ENCODE peak calls at places on chromosomes 2 and 18, in five cellular contexts. One of them, this sample, is unnamed. For H3K36me3, the result is how much of the 10 kb centered on the place peaks cover.

GRCh38 chr2:217505303-217505702 is 497.5 kb downstream of the TNS1 start:
- DNase-seq in HCT116: no peak
- DNase-seq in MM.1S: no peak
- DNase-seq in SK-N-SH: no peak
- DNase-seq in GM23248: no peak
- DNase-seq in this sample: no peak

GRCh38 chr18:37383036-37383788 is 182.4 kb downstream of the CELF4 start:
- DNase-seq in MM.1S: no peak
- DNase-seq in SK-N-SH: peak
- DNase-seq in GM23248: peak
- DNase-seq in HCT116: peak
- DNase-seq in this sample: peak

GRCh38 chr2:100358554-100358953 is 36.3 kb upstream of the LONRF2 start:
- DNase-seq in HCT116: no peak
- DNase-seq in GM23248: no peak
- DNase-seq in MM.1S: no peak
- DNase-seq in SK-N-SH: no peak
- DNase-seq in this sample: no peak

GRCh38 chr2:39568561-39569006 is 97.1 kb upstream of the TMEM178A start:
- DNase-seq in MM.1S: no peak
- DNase-seq in HCT116: no peak
- DNase-seq in GM23248: peak
- DNase-seq in SK-N-SH: no peak
- DNase-seq in this sample: peak

GRCh38 chr2:225030089-225030653 is 12.1 kb downstream of the DOCK10 start:
- DNase-seq in HCT116: no peak
- DNase-seq in SK-N-SH: no peak
- DNase-seq in GM23248: no peak
- DNase-seq in MM.1S: no peak
- DNase-seq in this sample: no peak

GRCh38 chr18:3179430-3180089 is 40.2 kb downstream of the MYOM1 start:
- DNase-seq in MM.1S: no peak
- DNase-seq in GM23248: no peak
- DNase-seq in SK-N-SH: no peak
- DNase-seq in HCT116: no peak
- DNase-seq in this sample: peak

GRCh38 chr2:37600735-37601134 is 70.7 kb downstream of the CDC42EP3 start:
- DNase-seq in GM23248: no peak
- DNase-seq in HCT116: no peak
- DNase-seq in SK-N-SH: no peak
- DNase-seq in MM.1S: no peak
- DNase-seq in this sample: no peak

GRCh38 chr2:241003830-241004564 is 5.6 kb downstream of the SNED1 start:
- DNase-seq in GM23248: no peak
- DNase-seq in HCT116: no peak
- DNase-seq in SK-N-SH: no peak
- DNase-seq in MM.1S: no peak
- DNase-seq in this sample: no peak

GRCh38 chr2:233817305-233817980 is 36.9 kb downstream of the HJURP start:
- DNase-seq in GM23248: peak
- DNase-seq in HCT116: no peak
- DNase-seq in SK-N-SH: no peak
- DNase-seq in MM.1S: no peak
- DNase-seq in this sample: no peak

GRCh38 chr2:137302957-137303356 is 537.6 kb downstream of the THSD7B start:
- DNase-seq in GM23248: no peak
- DNase-seq in MM.1S: no peak
- DNase-seq in SK-N-SH: no peak
- DNase-seq in HCT116: no peak
- DNase-seq in this sample: no peak

GRCh38 chr2:119808516-119809147 is 48.9 kb downstream of the PTPN4 start:
- DNase-seq in MM.1S: no peak
- DNase-seq in GM23248: peak
- DNase-seq in SK-N-SH: no peak
- DNase-seq in HCT116: no peak
- DNase-seq in this sample: peak

GRCh38 chr18:74862094-74862493 is 264.4 kb downstream of the ZNF407 start:
- DNase-seq in HCT116: no peak
- DNase-seq in SK-N-SH: no peak
- DNase-seq in MM.1S: no peak
- DNase-seq in GM23248: no peak
- DNase-seq in this sample: no peak

GRCh38 chr2:189060096-189060642 is 86.0 kb downstream of the COL3A1 start:
- DNase-seq in SK-N-SH: no peak
- DNase-seq in MM.1S: no peak
- DNase-seq in HCT116: no peak
- DNase-seq in GM23248: no peak
- DNase-seq in this sample: peak

GRCh38 chr2:62370304-62371250 is 135.4 kb downstream of the TMEM17 start:
- DNase-seq in SK-N-SH: no peak
- DNase-seq in MM.1S: no peak
- DNase-seq in HCT116: no peak
- DNase-seq in GM23248: no peak
- DNase-seq in this sample: no peak

GRCh38 chr2:219199470-219200211 is 6.9 kb upstream of the ZFAND2B start:
- DNase-seq in SK-N-SH: no peak
- DNase-seq in HCT116: no peak
- DNase-seq in GM23248: no peak
- DNase-seq in MM.1S: no peak
- DNase-seq in this sample: peak

GRCh38 chr2:1613731-1614354 is 130.5 kb downstream of the PXDN start:
- DNase-seq in HCT116: no peak
- DNase-seq in MM.1S: no peak
- DNase-seq in GM23248: peak
- DNase-seq in SK-N-SH: no peak
- DNase-seq in this sample: peak

GRCh38 chr18:58928401-58928800 is 63.7 kb downstream of the ZNF532 start:
- DNase-seq in GM23248: no peak
- DNase-seq in HCT116: no peak
- DNase-seq in MM.1S: no peak
- DNase-seq in SK-N-SH: no peak
- DNase-seq in this sample: no peak

GRCh38 chr2:134466141-134466540 is 212.3 kb downstream of the MGAT5 start:
- DNase-seq in HCT116: peak
- DNase-seq in GM23248: peak
- DNase-seq in SK-N-SH: peak
- DNase-seq in MM.1S: peak
- DNase-seq in this sample: peak

GRCh38 chr2:238771193-238771592 is 76.7 kb upstream of the TWIST2 start:
- DNase-seq in HCT116: no peak
- DNase-seq in GM23248: peak
- DNase-seq in MM.1S: no peak
- DNase-seq in SK-N-SH: peak
- DNase-seq in this sample: peak

DNA sequence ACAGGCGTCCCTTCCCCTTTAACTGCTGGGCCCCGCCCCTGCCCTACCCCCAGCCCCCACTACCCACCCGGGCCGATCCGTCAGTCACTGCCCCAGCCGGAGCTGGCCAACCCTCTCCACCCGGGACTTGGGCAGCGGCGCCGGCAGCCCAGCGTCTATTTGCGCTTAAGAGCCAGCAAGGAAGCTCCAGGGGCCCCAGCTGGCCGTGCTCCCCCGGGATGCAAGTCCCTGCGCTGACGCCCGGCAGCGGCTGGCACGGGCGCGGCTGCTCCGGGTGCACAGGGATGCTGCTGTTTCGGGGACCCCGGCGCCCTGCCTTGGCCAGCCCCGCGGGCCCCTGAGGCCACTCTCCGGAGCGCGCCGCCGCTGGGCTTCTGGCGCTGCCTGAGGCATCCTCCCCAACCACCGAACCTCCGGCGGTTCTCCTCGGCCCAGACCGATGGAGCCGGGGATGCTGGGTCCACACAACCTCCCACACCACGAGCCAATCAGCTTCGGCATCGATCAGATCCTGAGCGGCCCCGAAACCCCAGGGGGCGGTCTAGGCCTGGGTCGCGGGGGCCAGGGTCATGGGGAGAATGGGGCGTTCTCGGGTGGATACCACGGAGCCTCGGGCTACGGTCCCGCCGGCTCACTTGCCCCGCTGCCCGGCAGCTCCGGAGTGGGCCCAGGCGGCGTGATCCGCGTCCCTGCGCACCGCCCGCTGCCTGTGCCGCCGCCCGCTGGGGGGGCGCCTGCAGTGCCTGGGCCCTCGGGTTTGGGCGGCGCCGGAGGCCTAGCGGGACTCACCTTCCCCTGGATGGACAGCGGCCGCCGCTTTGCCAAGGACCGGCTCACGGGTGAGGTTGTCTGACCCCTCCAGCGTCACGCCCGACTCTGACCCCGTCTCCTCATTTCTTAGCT is at the start of gene TLX2:
- DNase-seq in MM.1S: no peak
- DNase-seq in HCT116: no peak
- DNase-seq in SK-N-SH: peak
- DNase-seq in GM23248: peak
- DNase-seq in this sample: peak
- TF ChIP-seq EZH2phosphoT487 in MM.1S: no peak
- TF ChIP-seq EZH2phosphoT487 in HCT116: no peak
- TF ChIP-seq EZH2phosphoT487 in SK-N-SH: no peak
- TF ChIP-seq EZH2phosphoT487 in GM23248: peak
- TF ChIP-seq EZH2phosphoT487 in this sample: no peak

GRCh38 chr2:65574911-65575444 is 142.6 kb upstream of the SPRED2 start:
- DNase-seq in HCT116: no peak
- DNase-seq in SK-N-SH: no peak
- DNase-seq in MM.1S: no peak
- DNase-seq in GM23248: no peak
- DNase-seq in this sample: no peak

GRCh38 chr2:65580824-65581223 is 148.4 kb upstream of the SPRED2 start:
- DNase-seq in MM.1S: no peak
- DNase-seq in GM23248: no peak
- DNase-seq in SK-N-SH: no peak
- DNase-seq in HCT116: no peak
- DNase-seq in this sample: no peak

GRCh38 chr2:65579506-65580235 is 147.3 kb upstream of the SPRED2 start:
- DNase-seq in MM.1S: no peak
- DNase-seq in HCT116: no peak
- DNase-seq in SK-N-SH: no peak
- DNase-seq in GM23248: no peak
- DNase-seq in this sample: no peak

GRCh38 chr2:65576278-65576677 is 143.9 kb upstream of the SPRED2 start:
- DNase-seq in HCT116: no peak
- DNase-seq in SK-N-SH: no peak
- DNase-seq in GM23248: no peak
- DNase-seq in MM.1S: no peak
- DNase-seq in this sample: no peak

DNA sequence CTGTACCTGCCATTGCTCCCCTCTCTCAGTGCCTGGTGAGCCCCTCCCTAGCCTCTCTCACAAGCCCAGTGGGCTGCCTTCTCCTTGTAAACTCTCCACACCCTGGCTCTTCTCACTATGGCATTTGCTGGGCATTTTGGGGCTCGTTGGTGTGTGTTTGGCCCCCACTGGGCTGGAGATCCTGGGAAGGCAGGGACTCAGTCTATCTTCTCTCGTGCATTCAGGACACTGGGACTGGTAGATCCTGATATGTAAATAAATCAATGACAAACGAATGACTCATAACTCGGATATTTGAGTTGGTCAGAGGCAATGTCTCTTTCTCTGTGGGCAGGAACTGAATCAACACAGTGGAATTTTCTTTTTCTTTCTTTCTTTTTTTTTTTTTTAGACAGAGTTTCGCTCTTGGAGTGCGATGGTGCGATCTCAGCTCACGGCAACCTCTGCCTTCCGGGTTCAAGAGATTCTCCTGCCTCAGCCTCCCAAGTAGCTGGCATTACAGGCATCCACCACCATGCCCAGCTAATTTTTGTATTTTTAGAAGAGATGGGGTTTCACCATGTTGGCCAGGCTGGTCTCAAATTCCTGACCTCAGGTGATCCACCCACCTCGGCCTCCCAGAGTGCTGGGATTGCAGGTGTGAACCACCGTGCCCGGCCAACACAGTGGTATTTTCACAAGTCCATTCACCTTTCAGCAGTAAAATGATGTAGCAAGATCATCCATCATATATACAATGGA is 144.6 kb upstream of the SPRED2 start:
- DNase-seq in HCT116: peak
- DNase-seq in SK-N-SH: no peak
- DNase-seq in GM23248: peak
- DNase-seq in MM.1S: no peak
- DNase-seq in this sample: peak
- H3K9ac ChIP-seq in HCT116: peak
- H3K9ac ChIP-seq in SK-N-SH: peak
- H3K9ac ChIP-seq in GM23248: peak
- H3K9ac ChIP-seq in MM.1S: no peak
- H3K9ac ChIP-seq in this sample: peak

GRCh38 chr2:9394816-9395215 is 28.5 kb downstream of the ITGB1BP1 start:
- DNase-seq in MM.1S: no peak
- DNase-seq in GM23248: no peak
- DNase-seq in HCT116: no peak
- DNase-seq in SK-N-SH: no peak
- DNase-seq in this sample: no peak

GRCh38 chr2:9401059-9401547 is 22.2 kb downstream of the ITGB1BP1 start:
- DNase-seq in HCT116: no peak
- DNase-seq in SK-N-SH: no peak
- DNase-seq in MM.1S: no peak
- DNase-seq in GM23248: no peak
- DNase-seq in this sample: no peak

GRCh38 chr2:9400268-9401058 is 22.9 kb downstream of the ITGB1BP1 start:
- DNase-seq in HCT116: no peak
- DNase-seq in GM23248: no peak
- DNase-seq in SK-N-SH: no peak
- DNase-seq in MM.1S: no peak
- DNase-seq in this sample: peak

GRCh38 chr2:9397201-9397600 is 26.1 kb downstream of the ITGB1BP1 start:
- DNase-seq in HCT116: no peak
- DNase-seq in MM.1S: no peak
- DNase-seq in SK-N-SH: no peak
- DNase-seq in GM23248: no peak
- DNase-seq in this sample: no peak

GRCh38 chr2:9398881-9399805 is 24.2 kb downstream of the ITGB1BP1 start:
- DNase-seq in MM.1S: no peak
- DNase-seq in HCT116: no peak
- DNase-seq in GM23248: no peak
- DNase-seq in SK-N-SH: no peak
- DNase-seq in this sample: no peak
- H3K36me3 ChIP-seq in MM.1S: under half
- H3K36me3 ChIP-seq in HCT116: under half
- H3K36me3 ChIP-seq in GM23248: under half
- H3K36me3 ChIP-seq in SK-N-SH: half or more
- H3K36me3 ChIP-seq in this sample: under half

DNA sequence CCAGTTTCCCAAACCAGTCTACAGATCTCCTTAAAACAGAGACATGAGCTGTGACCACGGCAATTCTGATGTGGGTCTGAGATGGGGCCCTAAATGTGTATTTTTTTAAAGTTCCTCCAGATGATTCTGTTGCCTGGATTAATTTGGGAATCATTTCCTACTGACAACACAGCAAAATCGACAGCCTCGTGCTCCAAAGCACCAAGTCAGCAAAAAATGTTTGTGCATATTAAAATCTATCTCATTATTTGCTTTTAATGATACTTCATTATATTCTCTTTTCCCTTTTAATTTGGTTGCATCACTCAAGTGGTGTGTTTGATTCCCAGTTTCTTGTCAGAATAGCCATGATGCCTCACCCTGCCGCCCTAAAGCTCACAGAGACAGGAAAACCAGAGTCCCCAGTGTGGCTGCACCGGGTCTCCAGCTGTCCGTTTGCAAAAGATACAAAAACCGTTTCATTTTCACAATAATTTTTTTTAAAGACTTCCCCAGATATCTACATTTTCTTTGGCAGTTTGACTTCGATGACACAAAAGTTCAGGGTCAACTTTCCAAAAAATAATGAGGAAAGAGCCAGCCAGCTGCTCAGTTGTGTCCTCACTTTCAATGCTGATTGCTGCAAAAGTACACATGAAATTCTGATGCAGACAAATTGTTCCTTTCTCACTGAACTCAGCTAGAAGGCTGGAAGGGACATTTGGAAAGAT is 443.2 kb upstream of the ID2 start:
- DNase-seq in HCT116: no peak
- DNase-seq in GM23248: no peak
- DNase-seq in MM.1S: no peak
- DNase-seq in SK-N-SH: no peak
- DNase-seq in this sample: no peak
- TF ChIP-seq EZH2phosphoT487 in HCT116: no peak
- TF ChIP-seq EZH2phosphoT487 in GM23248: no peak
- TF ChIP-seq EZH2phosphoT487 in MM.1S: no peak
- TF ChIP-seq EZH2phosphoT487 in SK-N-SH: no peak
- TF ChIP-seq EZH2phosphoT487 in this sample: no peak

This sample was measured in PC-3.